ENCODE peak calls at places on chromosomes 16 and 17, in seven cellular contexts. S, Z, U, M, E, L and G are unnamed samples.

GRCh38 chr17:68606451-68607307 is 5.5 kb upstream of the FAM20A start:
- DNase-seq in M (no peak), L (no peak), Z (no peak), U (no peak), S (no peak), E (no peak), G (no peak)

GRCh38 chr16:17360810-17361209 is 110.0 kb downstream of the XYLT1 start:
- DNase-seq in U (no peak), L (no peak), M (no peak), E (no peak), S (no peak), Z (no peak), G (peak)

GRCh38 chr16:17364319-17365210 is 106.2 kb downstream of the XYLT1 start:
- DNase-seq in M (no peak), U (peak), L (no peak), Z (no peak), S (peak), E (peak), G (no peak)

GRCh38 chr16:86510465-86511261 is at the start of gene FOXF1:
- DNase-seq in S (no peak), L (no peak), E (no peak), U (peak), Z (no peak), M (peak), G (no peak)

GRCh38 chr17:41645371-41646063 is 21.1 kb upstream of the KRT17 start:
- DNase-seq in E (no peak), L (no peak), S (no peak), Z (no peak), M (no peak), U (peak), G (no peak)

GRCh38 chr17:10243905-10244844 is 45.8 kb upstream of the GAS7 start:
- DNase-seq in E (no peak), S (no peak), M (no peak), L (peak), Z (no peak), U (peak), G (no peak)

GRCh38 chr16:74226361-74226979 is 70.1 kb upstream of the PSMD7 start:
- DNase-seq in E (no peak), M (no peak), Z (no peak), S (no peak), U (peak), L (no peak), G (no peak)

GRCh38 chr17:17724307-17724921 is 43.2 kb downstream of the RAI1 start:
- DNase-seq in M (peak), E (peak), Z (no peak), U (peak), L (no peak), S (no peak), G (no peak)

GRCh38 chr16:57764341-57765159 is 29.0 kb downstream of the KATNB1 start:
- DNase-seq in L (peak), S (peak), M (no peak), Z (no peak), E (peak), U (peak), G (no peak)

GRCh38 chr17:39653316-39653661 is 11.9 kb upstream of the TCAP start:
- DNase-seq in L (no peak), U (no peak), Z (no peak), M (no peak), E (no peak), S (no peak), G (no peak)

GRCh38 chr16:29848420-29849297 is 14.4 kb downstream of the CDIPT start:
- DNase-seq in S (peak), L (peak), Z (peak), E (peak), M (peak), U (peak), G (peak)

GRCh38 chr16:3836641-3837040 is 43.9 kb downstream of the CREBBP start:
- DNase-seq in E (no peak), M (no peak), Z (no peak), U (peak), L (no peak), S (no peak), G (no peak)

GRCh38 chr17:65022751-65023421 is 33.7 kb downstream of the GNA13 start:
- DNase-seq in S (no peak), U (peak), Z (no peak), M (no peak), E (no peak), L (no peak), G (no peak)

GRCh38 chr16:66389256-66390175 is 23.0 kb downstream of the CDH5 start:
- DNase-seq in S (no peak), M (no peak), L (no peak), E (no peak), U (no peak), Z (no peak), G (no peak)

GRCh38 chr17:17167986-17168385 is 38.1 kb downstream of the PLD6 start:
- DNase-seq in M (no peak), U (no peak), Z (no peak), E (no peak), S (no peak), L (no peak), G (no peak)

GRCh38 chr17:56441331-56441730 is 152.2 kb upstream of the NOG start:
- DNase-seq in E (no peak), S (no peak), L (no peak), Z (no peak), U (peak), M (peak), G (no peak)

GRCh38 chr17:66507982-66508760 is 205.8 kb downstream of the PRKCA start:
- DNase-seq in E (no peak), S (no peak), M (no peak), L (no peak), U (peak), Z (no peak), G (no peak)

GRCh38 chr17:57985675-57985974 is 2.4 kb downstream of the VEZF1 start:
- DNase-seq in U (peak), E (no peak), S (no peak), Z (no peak), M (no peak), L (no peak), G (no peak)

GRCh38 chr16:27127293-27127692 is 60.6 kb downstream of the C16orf82 start:
- DNase-seq in U (peak), L (no peak), M (no peak), S (no peak), E (no peak), Z (no peak), G (no peak)

GRCh38 chr17:29096094-29096493 is 53.2 kb downstream of the PIPOX start:
- DNase-seq in M (no peak), E (no peak), S (no peak), U (no peak), Z (no peak), L (no peak), G (no peak)

GRCh38 chr16:77403732-77404131 is 31.1 kb downstream of the ADAMTS18 start:
- DNase-seq in Z (no peak), S (no peak), M (no peak), E (no peak), U (no peak), L (no peak), G (no peak)

GRCh38 chr16:15946257-15947044 is 3.0 kb upstream of the ABCC1 start:
- DNase-seq in L (no peak), U (peak), M (no peak), E (no peak), Z (no peak), S (no peak), G (no peak)

GRCh38 chr17:42023524-42024349 is 3.8 kb downstream of the NKIRAS2 start:
- DNase-seq in S (no peak), U (peak), L (peak), M (peak), E (no peak), Z (no peak), G (peak)

GRCh38 chr17:47246120-47246519 is 7.5 kb upstream of the ITGB3 start:
- DNase-seq in S (no peak), U (peak), Z (no peak), M (no peak), L (no peak), E (no peak), G (no peak)

GRCh38 chr16:1310832-1311200 is 1.4 kb downstream of the UBE2I start:
- DNase-seq in E (peak), Z (no peak), L (no peak), M (no peak), U (no peak), S (peak), G (no peak)

GRCh38 chr17:81831563-81831956 is 1.5 kb downstream of the MCRIP1 start:
- DNase-seq in L (no peak), M (no peak), Z (no peak), S (no peak), E (no peak), U (no peak), G (no peak)

GRCh38 chr16:18983565-18984424 is at the start of gene TMC7:
- DNase-seq in Z (no peak), U (peak), L (peak), S (no peak), E (peak), M (peak), G (peak)